ENCODE peak calls at places on chromosomes 6 and 20, in six cellular contexts. One of them, this sample, is unnamed.

GRCh38 chr6:162849269-162849668 is 121.5 kb downstream of the PACRG start:
- DNase-seq in psoas muscle: no peak
- DNase-seq in endodermal cell: peak; percentile 53
- DNase-seq in cardiac fibroblast: no peak
- DNase-seq in PC-3: no peak
- DNase-seq in endothelial cell of umbilical vein: no peak
- DNase-seq in this sample: no peak

GRCh38 chr6:162625846-162626540 is 101.6 kb downstream of the PRKN start:
- DNase-seq in endodermal cell: no peak
- DNase-seq in endothelial cell of umbilical vein: no peak
- DNase-seq in psoas muscle: no peak
- DNase-seq in cardiac fibroblast: no peak
- DNase-seq in PC-3: no peak
- DNase-seq in this sample: no peak

GRCh38 chr6:28580484-28580883 is 54.8 kb downstream of the GPX5 start:
- DNase-seq in PC-3: peak; percentile 41
- DNase-seq in psoas muscle: no peak
- DNase-seq in cardiac fibroblast: peak; percentile 15
- DNase-seq in endothelial cell of umbilical vein: no peak
- DNase-seq in endodermal cell: no peak
- DNase-seq in this sample: peak; percentile 24

GRCh38 chr6:111430605-111431378 is 52.2 kb downstream of the REV3L start:
- DNase-seq in psoas muscle: no peak
- DNase-seq in endothelial cell of umbilical vein: no peak
- DNase-seq in endodermal cell: no peak
- DNase-seq in PC-3: no peak
- DNase-seq in cardiac fibroblast: no peak
- DNase-seq in this sample: no peak

GRCh38 chr20:61478094-61478493 is 226.0 kb downstream of the CDH4 start:
- DNase-seq in endodermal cell: no peak
- DNase-seq in PC-3: no peak
- DNase-seq in endothelial cell of umbilical vein: no peak
- DNase-seq in psoas muscle: no peak
- DNase-seq in cardiac fibroblast: no peak
- DNase-seq in this sample: no peak

GRCh38 chr6:12749531-12750379 is 33.2 kb downstream of the PHACTR1 start:
- DNase-seq in endothelial cell of umbilical vein: no peak
- DNase-seq in endodermal cell: peak; percentile 91
- DNase-seq in psoas muscle: no peak
- DNase-seq in PC-3: no peak
- DNase-seq in cardiac fibroblast: no peak
- DNase-seq in this sample: no peak

GRCh38 chr6:14037402-14038277 is 79.9 kb upstream of the CD83 start:
- DNase-seq in endodermal cell: no peak
- DNase-seq in endothelial cell of umbilical vein: no peak
- DNase-seq in cardiac fibroblast: peak; percentile 61
- DNase-seq in psoas muscle: no peak
- DNase-seq in PC-3: peak; percentile 53
- DNase-seq in this sample: peak; percentile 13

GRCh38 chr6:76351275-76351674 is 278.8 kb upstream of the IMPG1 start:
- DNase-seq in PC-3: peak; percentile 20
- DNase-seq in endothelial cell of umbilical vein: no peak
- DNase-seq in psoas muscle: no peak
- DNase-seq in cardiac fibroblast: no peak
- DNase-seq in endodermal cell: peak; percentile 51
- DNase-seq in this sample: peak; percentile 48

GRCh38 chr20:34884260-34884659 is 7.8 kb downstream of the ACSS2 start:
- DNase-seq in PC-3: no peak
- DNase-seq in endothelial cell of umbilical vein: no peak
- DNase-seq in psoas muscle: no peak
- DNase-seq in endodermal cell: no peak
- DNase-seq in cardiac fibroblast: no peak
- DNase-seq in this sample: no peak

GRCh38 chr6:6751615-6752014 is 163.1 kb downstream of the LY86 start:
- DNase-seq in endodermal cell: no peak
- DNase-seq in endothelial cell of umbilical vein: no peak
- DNase-seq in PC-3: no peak
- DNase-seq in psoas muscle: no peak
- DNase-seq in cardiac fibroblast: no peak
- DNase-seq in this sample: no peak

GRCh38 chr6:14265049-14266021 is 147.8 kb downstream of the CD83 start:
- DNase-seq in PC-3: no peak
- DNase-seq in endodermal cell: no peak
- DNase-seq in endothelial cell of umbilical vein: no peak
- DNase-seq in cardiac fibroblast: no peak
- DNase-seq in psoas muscle: no peak
- DNase-seq in this sample: no peak

GRCh38 chr6:152170702-152171667 is 363.5 kb downstream of the ESR1 start:
- DNase-seq in endodermal cell: no peak
- DNase-seq in endothelial cell of umbilical vein: no peak
- DNase-seq in psoas muscle: no peak
- DNase-seq in PC-3: no peak
- DNase-seq in cardiac fibroblast: peak; percentile 81
- DNase-seq in this sample: peak; percentile 7

GRCh38 chr20:7856756-7857155 is 83.5 kb downstream of the HAO1 start:
- DNase-seq in PC-3: peak; percentile 95
- DNase-seq in psoas muscle: no peak
- DNase-seq in cardiac fibroblast: peak; percentile 65
- DNase-seq in endodermal cell: no peak
- DNase-seq in endothelial cell of umbilical vein: peak; percentile 87
- DNase-seq in this sample: peak; percentile 91

GRCh38 chr6:37741757-37742400 is 44.2 kb upstream of the MDGA1 start:
- DNase-seq in cardiac fibroblast: peak; percentile 29
- DNase-seq in PC-3: no peak
- DNase-seq in endothelial cell of umbilical vein: peak; percentile 20
- DNase-seq in endodermal cell: peak; percentile 82
- DNase-seq in psoas muscle: peak; percentile 57
- DNase-seq in this sample: peak; percentile 28

GRCh38 chr6:136011475-136011874 is 160.0 kb downstream of the PDE7B start:
- DNase-seq in endodermal cell: no peak
- DNase-seq in cardiac fibroblast: peak; percentile 71
- DNase-seq in endothelial cell of umbilical vein: no peak
- DNase-seq in PC-3: no peak
- DNase-seq in psoas muscle: no peak
- DNase-seq in this sample: no peak

GRCh38 chr6:6942826-6943225 is 164.9 kb upstream of the RREB1 start:
- DNase-seq in psoas muscle: peak; percentile 93
- DNase-seq in endothelial cell of umbilical vein: no peak
- DNase-seq in endodermal cell: no peak
- DNase-seq in cardiac fibroblast: peak; percentile 12
- DNase-seq in PC-3: no peak
- DNase-seq in this sample: no peak

GRCh38 chr6:958531-958930 is 265.6 kb upstream of the EXOC2 start:
- DNase-seq in endothelial cell of umbilical vein: no peak
- DNase-seq in endodermal cell: no peak
- DNase-seq in PC-3: peak; percentile 27
- DNase-seq in psoas muscle: no peak
- DNase-seq in cardiac fibroblast: no peak
- DNase-seq in this sample: peak; percentile 15

GRCh38 chr20:12207875-12208274 is 290.2 kb downstream of the BTBD3 start:
- DNase-seq in cardiac fibroblast: peak; percentile 67
- DNase-seq in PC-3: peak; percentile 82
- DNase-seq in endothelial cell of umbilical vein: peak; percentile 49
- DNase-seq in endodermal cell: peak; percentile 85
- DNase-seq in psoas muscle: no peak
- DNase-seq in this sample: peak; percentile 54

GRCh38 chr6:26057899-26058298 is 29.3 kb upstream of the HFE start:
- DNase-seq in psoas muscle: no peak
- DNase-seq in PC-3: no peak
- DNase-seq in endodermal cell: no peak
- DNase-seq in cardiac fibroblast: no peak
- DNase-seq in endothelial cell of umbilical vein: no peak
- DNase-seq in this sample: no peak

GRCh38 chr6:100001915-100002388 is 7.9 kb upstream of the MCHR2 start:
- DNase-seq in PC-3: peak; percentile 61
- DNase-seq in cardiac fibroblast: peak; percentile 70
- DNase-seq in endodermal cell: peak; percentile 61
- DNase-seq in psoas muscle: peak; percentile 66
- DNase-seq in endothelial cell of umbilical vein: peak; percentile 45
- DNase-seq in this sample: peak; percentile 65

GRCh38 chr20:35791823-35792222 is 20.0 kb downstream of the PHF20 start:
- DNase-seq in cardiac fibroblast: peak; percentile 67
- DNase-seq in PC-3: peak; percentile 70
- DNase-seq in endothelial cell of umbilical vein: no peak
- DNase-seq in psoas muscle: no peak
- DNase-seq in endodermal cell: no peak
- DNase-seq in this sample: peak; percentile 38

GRCh38 chr6:11006060-11006459 is 38.0 kb downstream of the ELOVL2 start:
- DNase-seq in cardiac fibroblast: no peak
- DNase-seq in endodermal cell: no peak
- DNase-seq in endothelial cell of umbilical vein: no peak
- DNase-seq in psoas muscle: no peak
- DNase-seq in PC-3: no peak
- DNase-seq in this sample: no peak

GRCh38 chr6:5132741-5133140 is 47.6 kb downstream of the PPP1R3G start:
- DNase-seq in cardiac fibroblast: peak; percentile 98
- DNase-seq in psoas muscle: peak; percentile 72
- DNase-seq in endodermal cell: peak; percentile 75
- DNase-seq in endothelial cell of umbilical vein: peak; percentile 90
- DNase-seq in PC-3: no peak
- DNase-seq in this sample: no peak

GRCh38 chr20:50664248-50664647 is 27.1 kb downstream of the RIPOR3 start:
- DNase-seq in cardiac fibroblast: no peak
- DNase-seq in endodermal cell: no peak
- DNase-seq in PC-3: no peak
- DNase-seq in endothelial cell of umbilical vein: no peak
- DNase-seq in psoas muscle: peak; percentile 72
- DNase-seq in this sample: no peak

GRCh38 chr6:82237013-82237412 is 10.5 kb downstream of the IBTK start:
- DNase-seq in cardiac fibroblast: peak; percentile 46
- DNase-seq in endothelial cell of umbilical vein: peak; percentile 12
- DNase-seq in endodermal cell: no peak
- DNase-seq in PC-3: no peak
- DNase-seq in psoas muscle: no peak
- DNase-seq in this sample: no peak

GRCh38 chr6:101114703-101115102 is 233.6 kb upstream of the ASCC3 start:
- DNase-seq in cardiac fibroblast: peak; percentile 63
- DNase-seq in endodermal cell: no peak
- DNase-seq in endothelial cell of umbilical vein: no peak
- DNase-seq in psoas muscle: no peak
- DNase-seq in PC-3: peak; percentile 58
- DNase-seq in this sample: peak; percentile 59

GRCh38 chr20:34538671-34539123 is 19.8 kb upstream of the MAP1LC3A start:
- DNase-seq in PC-3: peak; percentile 64
- DNase-seq in endothelial cell of umbilical vein: peak; percentile 45
- DNase-seq in psoas muscle: peak; percentile 76
- DNase-seq in cardiac fibroblast: peak; percentile 72
- DNase-seq in endodermal cell: peak; percentile 86
- DNase-seq in this sample: peak; percentile 63

DNA sequence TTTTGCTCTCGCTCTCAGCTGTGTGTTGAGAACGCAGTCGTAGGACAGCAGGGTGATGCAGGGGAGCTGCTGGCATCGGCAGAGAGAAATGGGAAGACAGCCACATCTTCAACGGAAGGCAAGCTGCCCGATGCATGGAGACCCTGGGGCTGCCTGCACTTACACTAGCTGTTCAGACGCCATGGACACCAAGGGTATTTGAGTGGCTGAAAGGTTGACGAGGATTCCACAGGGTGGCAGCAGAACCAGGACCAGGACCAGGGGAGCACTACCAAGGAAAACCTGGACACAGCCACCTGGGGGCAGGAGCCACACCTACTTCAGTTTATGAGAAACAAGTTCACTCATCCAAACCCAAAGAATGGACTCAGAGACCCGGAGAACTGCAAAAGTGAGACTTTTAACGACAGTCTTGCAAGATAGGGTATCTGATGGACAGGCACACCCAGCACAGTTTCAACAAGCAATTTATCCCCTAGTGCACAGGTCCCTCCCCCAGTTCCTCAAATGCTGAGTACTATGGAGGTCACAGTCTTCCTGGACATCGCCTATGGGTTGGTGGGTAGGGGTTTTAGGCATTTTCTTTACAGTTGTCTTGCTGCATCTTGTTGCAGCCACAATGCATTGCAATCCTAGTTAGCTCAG is 56.3 kb upstream of the ENTPD6 start:
- DNase-seq in psoas muscle: no peak
- DNase-seq in endothelial cell of umbilical vein: no peak
- DNase-seq in cardiac fibroblast: no peak
- DNase-seq in endodermal cell: peak; percentile 58
- DNase-seq in PC-3: peak; percentile 73
- DNase-seq in this sample: peak; percentile 11
- TF ChIP-seq CTCF in psoas muscle: no peak
- TF ChIP-seq CTCF in endothelial cell of umbilical vein: no peak
- TF ChIP-seq CTCF in cardiac fibroblast: no peak
- TF ChIP-seq CTCF in endodermal cell: peak; percentile 49
- TF ChIP-seq CTCF in PC-3: peak; percentile 75
- TF ChIP-seq CTCF in this sample: peak; percentile 6

GRCh38 chr6:167932468-167933276 is 64.8 kb upstream of the KIF25 start:
- DNase-seq in cardiac fibroblast: no peak
- DNase-seq in endodermal cell: no peak
- DNase-seq in PC-3: no peak
- DNase-seq in endothelial cell of umbilical vein: peak; percentile 2
- DNase-seq in psoas muscle: no peak
- DNase-seq in this sample: peak; percentile 74
- H3K4me3 ChIP-seq in cardiac fibroblast: no peak overlapping the region
- H3K4me3 ChIP-seq in endodermal cell: no peak overlapping the region
- H3K4me3 ChIP-seq in PC-3: no peak overlapping the region
- H3K4me3 ChIP-seq in endothelial cell of umbilical vein: no peak overlapping the region
- H3K4me3 ChIP-seq in psoas muscle: peak overlapping the region; percentile 17
- H3K4me3 ChIP-seq in this sample: no peak overlapping the region

DNA sequence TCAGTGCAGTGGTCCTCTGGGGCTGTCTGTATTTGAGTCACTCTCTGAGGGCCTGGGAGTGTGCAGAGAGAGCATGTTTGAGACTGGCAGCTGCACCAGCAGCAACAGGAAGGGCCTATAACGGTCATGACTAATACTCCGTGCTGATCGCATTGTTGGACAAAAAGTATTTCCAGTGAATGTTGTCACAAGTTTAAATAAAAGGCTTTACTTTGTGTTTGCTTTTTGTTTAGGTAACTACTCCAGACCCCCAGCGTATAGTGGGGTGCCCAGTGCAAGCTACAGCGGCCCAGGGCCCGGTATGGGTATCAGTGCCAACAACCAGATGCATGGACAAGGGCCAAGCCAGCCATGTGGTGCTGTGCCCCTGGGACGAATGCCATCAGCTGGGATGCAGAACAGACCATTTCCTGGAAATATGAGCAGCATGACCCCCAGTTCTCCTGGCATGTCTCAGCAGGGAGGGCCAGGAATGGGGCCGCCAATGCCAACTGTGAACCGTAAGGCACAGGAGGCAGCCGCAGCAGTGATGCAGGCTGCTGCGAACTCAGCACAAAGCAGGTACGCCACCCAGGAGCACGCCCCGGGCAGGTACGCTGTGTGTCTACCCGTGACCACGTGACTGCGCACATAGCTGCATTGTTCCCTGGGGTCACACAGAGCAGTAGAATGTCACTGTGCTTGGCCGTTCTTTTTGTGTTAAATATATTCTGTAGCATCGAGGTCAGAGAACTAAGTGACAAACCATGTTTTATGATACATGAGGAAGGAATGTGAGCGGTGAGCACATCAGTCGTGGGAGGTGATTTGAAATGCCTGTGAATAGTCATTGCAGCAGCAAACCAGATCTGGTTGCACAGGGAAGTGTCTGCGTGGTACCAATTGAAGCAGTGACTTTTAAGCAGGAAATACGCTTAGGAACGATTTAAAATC is 174.7 kb downstream of the TMEM242 start:
- DNase-seq in PC-3: peak; percentile 88
- DNase-seq in cardiac fibroblast: peak; percentile 94
- DNase-seq in psoas muscle: peak; percentile 76
- DNase-seq in endothelial cell of umbilical vein: peak; percentile 97
- DNase-seq in endodermal cell: no peak
- DNase-seq in this sample: peak; percentile 94
- TF ChIP-seq CTCF in PC-3: no peak
- TF ChIP-seq CTCF in cardiac fibroblast: no peak
- TF ChIP-seq CTCF in psoas muscle: no peak
- TF ChIP-seq CTCF in endothelial cell of umbilical vein: no peak
- TF ChIP-seq CTCF in endodermal cell: no peak
- TF ChIP-seq CTCF in this sample: no peak

GRCh38 chr6:34227656-34228421 is 8.8 kb upstream of the HMGA1 start:
- DNase-seq in PC-3: peak; percentile 80
- DNase-seq in endodermal cell: peak; percentile 69
- DNase-seq in endothelial cell of umbilical vein: no peak
- DNase-seq in cardiac fibroblast: no peak
- DNase-seq in psoas muscle: peak; percentile 45
- DNase-seq in this sample: no peak
- H3K4me3 ChIP-seq in PC-3: no peak overlapping the region
- H3K4me3 ChIP-seq in endodermal cell: no peak overlapping the region
- H3K4me3 ChIP-seq in endothelial cell of umbilical vein: no peak overlapping the region
- H3K4me3 ChIP-seq in cardiac fibroblast: no peak overlapping the region
- H3K4me3 ChIP-seq in psoas muscle: no peak overlapping the region
- H3K4me3 ChIP-seq in this sample: no peak overlapping the region

This sample was measured in epithelial cell of esophagus.